ENCODE peak calls at places on chromosome 3, in four cellular contexts. A, P, R and V are unnamed samples.

GRCh38 chr3:9878700-9879099 is 1.4 kb downstream of the CIDEC start:
- DNase-seq in R (no peak), A (no peak), P (no peak), V (no peak)

GRCh38 chr3:57752307-57752706 is 3.8 kb upstream of the SLMAP start:
- DNase-seq in A (no peak), R (peak; percentile 83), P (no peak), V (no peak)

GRCh38 chr3:176872771-176873209 is 324.5 kb downstream of the TBL1XR1 start:
- DNase-seq in A (peak; percentile 50), P (peak; percentile 31), R (peak; percentile 43), V (peak; percentile 21)

GRCh38 chr3:41118461-41119385 is 80.6 kb upstream of the CTNNB1 start:
- DNase-seq in A (peak; percentile 23), R (no peak), P (no peak), V (no peak)

GRCh38 chr3:129120254-129121004 is 1.2 kb downstream of the RAB43 start:
- DNase-seq in P (peak; percentile 82), A (peak; percentile 96), R (peak; percentile 87), V (peak; percentile 87)

GRCh38 chr3:13222891-13223573 is 149.8 kb upstream of the IQSEC1 start:
- DNase-seq in R (no peak), P (no peak), A (no peak), V (no peak)

GRCh38 chr3:11641683-11642407 is 1.9 kb downstream of the VGLL4 start:
- DNase-seq in R (peak; percentile 69), P (no peak), A (peak; percentile 52), V (no peak)

GRCh38 chr3:98343647-98344507 is 9.8 kb upstream of the OR5K4 start:
- DNase-seq in A (no peak), P (peak; percentile 8), R (no peak), V (no peak)

GRCh38 chr3:154818676-154819255 is 261.4 kb upstream of the MME start:
- DNase-seq in P (no peak), R (peak; percentile 36), A (no peak), V (no peak)